ENCODE peak calls at places on chromosomes 3 and 15, in five cellular contexts. C is WTC11, Y is A549, L is HepG2, V is K562. P is an unnamed sample.

GRCh38 chr3:33980252-33980651 is 181.8 kb downstream of the PDCD6IP start:
- DNase-seq in C (no peak), Y (peak), V (no peak), L (peak), P (peak)

GRCh38 chr3:31106204-31106603 is 211.7 kb upstream of the GADL1 start:
- DNase-seq in C (no peak), Y (no peak), L (peak), V (peak), P (no peak)

GRCh38 chr3:126852536-126852935 is 130.4 kb upstream of the PLXNA1 start:
- DNase-seq in L (no peak), C (peak), Y (no peak), V (no peak), P (no peak)

GRCh38 chr3:8052599-8053185 is 448.9 kb upstream of the LMCD1 start:
- DNase-seq in V (no peak), L (no peak), Y (no peak), C (no peak), P (no peak)

GRCh38 chr15:80266745-80267144 is 14.7 kb upstream of the CTXND1 start:
- DNase-seq in Y (no peak), L (no peak), C (no peak), V (no peak), P (no peak)

GRCh38 chr15:99247063-99247462 is 2.3 kb downstream of the TTC23 start:
- DNase-seq in V (no peak), Y (no peak), L (no peak), C (no peak), P (no peak)

GRCh38 chr15:69457304-69458280 is 5.0 kb downstream of the RPLP1 start:
- DNase-seq in V (peak), C (no peak), L (no peak), Y (no peak), P (no peak)

GRCh38 chr3:30878862-30879261 is 15.6 kb downstream of the GADL1 start:
- DNase-seq in V (no peak), C (no peak), Y (no peak), L (no peak), P (no peak)

GRCh38 chr3:13504161-13504831 is 24.2 kb downstream of the HDAC11 start:
- DNase-seq in V (peak), C (no peak), L (no peak), Y (no peak), P (no peak)

GRCh38 chr3:114879059-114880031 is 267.7 kb downstream of the ZBTB20 start:
- DNase-seq in V (no peak), C (no peak), L (no peak), Y (no peak), P (peak)

GRCh38 chr3:98038241-98038640 is 3.1 kb upstream of the GABRR3 start:
- DNase-seq in L (no peak), C (no peak), V (no peak), Y (no peak), P (no peak)

GRCh38 chr3:120438971-120439370 is 11.8 kb downstream of the FSTL1 start:
- DNase-seq in V (no peak), L (no peak), Y (no peak), C (no peak), P (no peak)

GRCh38 chr3:106343841-106344240 is 475.0 kb upstream of the CBLB start:
- DNase-seq in L (no peak), C (no peak), V (no peak), Y (no peak), P (no peak)

GRCh38 chr3:114394551-114394950 is 100.7 kb downstream of the TIGIT start:
- DNase-seq in C (no peak), V (no peak), Y (no peak), L (no peak), P (no peak)

GRCh38 chr3:182238141-182238540 is 526.4 kb downstream of the SOX2 start:
- DNase-seq in C (peak), Y (no peak), V (no peak), L (no peak), P (no peak)

GRCh38 chr3:64375737-64376136 is 150.5 kb upstream of the PRICKLE2 start:
- DNase-seq in Y (no peak), C (no peak), V (no peak), L (no peak), P (no peak)

GRCh38 chr15:40941528-40942336 is 11.5 kb upstream of the CHAC1 start:
- DNase-seq in V (peak), L (peak), C (peak), Y (peak), P (no peak)

GRCh38 chr3:88985491-88985890 is 121.9 kb upstream of the EPHA3 start:
- DNase-seq in C (no peak), Y (no peak), V (no peak), L (no peak), P (no peak)

GRCh38 chr3:88986834-88987233 is 120.6 kb upstream of the EPHA3 start:
- DNase-seq in V (no peak), C (no peak), Y (no peak), L (no peak), P (no peak)

GRCh38 chr3:88984832-88985231 is 122.6 kb upstream of the EPHA3 start:
- DNase-seq in L (no peak), Y (no peak), V (no peak), C (no peak), P (no peak)

GRCh38 chr3:88988906-88989305 is 118.5 kb upstream of the EPHA3 start:
- DNase-seq in C (no peak), L (no peak), V (no peak), Y (no peak), P (no peak)

GRCh38 chr3:88987786-88988185 is 119.6 kb upstream of the EPHA3 start:
- DNase-seq in L (no peak), C (no peak), Y (no peak), V (no peak), P (no peak)
- TF ChIP-seq USF2 in L (no peak), C (no peak), Y (no peak), V (no peak), P (no peak)

GRCh38 chr3:16481570-16481897 is 32.0 kb downstream of the RFTN1 start:
- DNase-seq in L (no peak), V (no peak), Y (no peak), C (no peak), P (no peak)

GRCh38 chr3:16482194-16482769 is 31.2 kb downstream of the RFTN1 start:
- DNase-seq in V (no peak), Y (no peak), C (no peak), L (no peak), P (no peak)

GRCh38 chr3:16478516-16478915 is 35.0 kb downstream of the RFTN1 start:
- DNase-seq in V (no peak), Y (no peak), L (no peak), C (no peak), P (no peak)

GRCh38 chr3:16482770-16483531 is 30.5 kb downstream of the RFTN1 start:
- DNase-seq in Y (no peak), V (no peak), L (no peak), C (peak), P (no peak)

DNA sequence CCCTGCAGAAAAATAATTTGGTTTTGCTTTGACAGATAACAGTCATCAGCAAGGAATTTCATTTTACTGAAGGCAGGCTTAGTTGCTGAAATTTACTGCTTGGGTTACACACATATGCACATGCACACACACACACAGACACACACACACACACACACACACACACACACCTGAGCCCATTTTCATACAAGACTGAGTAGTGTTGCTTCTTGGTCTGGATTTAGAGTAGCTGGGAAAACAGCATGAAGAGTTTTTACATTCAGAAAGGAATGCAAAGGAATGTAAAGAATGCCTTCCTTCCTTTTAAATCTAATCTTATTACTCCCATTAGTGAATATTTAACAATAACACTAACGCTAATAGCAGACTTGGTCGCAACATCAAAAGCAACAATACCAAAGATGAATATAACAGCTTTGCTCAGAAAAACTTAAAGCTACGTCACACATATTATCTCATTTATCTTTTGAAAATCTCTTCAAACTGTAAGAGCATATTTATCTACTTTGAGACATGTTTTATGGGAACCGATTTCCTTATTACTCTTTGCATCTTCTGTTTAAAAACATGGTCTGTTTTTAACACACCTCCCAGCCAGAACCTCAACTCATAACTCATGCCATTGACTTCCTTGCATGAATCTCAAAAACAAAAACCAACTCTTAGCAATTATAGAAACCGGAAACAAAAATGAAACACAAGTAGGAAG is 32.5 kb downstream of the RFTN1 start:
- DNase-seq in Y (no peak), V (no peak), C (no peak), L (no peak), P (no peak)
- TF ChIP-seq ESRRA in Y (no peak), V (no peak), C (no peak), L (no peak), P (no peak)

DNA sequence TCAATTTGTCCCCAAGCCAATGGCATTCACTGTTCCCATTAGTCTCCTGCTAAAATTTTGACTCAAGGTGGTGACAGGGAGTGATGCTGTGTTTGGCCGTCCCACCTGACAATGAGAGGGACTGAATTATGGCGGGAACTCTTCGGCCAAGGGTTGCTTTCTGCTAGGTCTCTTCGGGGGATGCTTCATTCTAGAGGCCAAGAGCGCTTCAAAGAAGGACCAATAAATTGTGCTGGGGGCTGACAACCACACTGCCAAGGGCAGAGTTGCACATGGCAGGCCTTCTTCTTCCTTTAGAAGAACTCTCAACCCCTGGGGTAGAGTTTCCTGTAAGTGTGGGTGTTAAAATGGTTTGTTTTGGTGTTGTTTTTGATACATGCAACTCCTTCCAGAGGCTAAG is 396.4 kb upstream of the RGMA start:
- DNase-seq in L (no peak), Y (no peak), V (no peak), C (no peak), P (no peak)
- TF ChIP-seq USF2 in L (no peak), Y (no peak), V (no peak), C (no peak), P (no peak)

GRCh38 chr3:167714871-167715270 is 19.8 kb downstream of the PDCD10 start:
- DNase-seq in L (no peak), Y (no peak), V (no peak), C (no peak), P (no peak)

GRCh38 chr3:167712445-167712844 is 22.2 kb downstream of the PDCD10 start:
- DNase-seq in V (no peak), C (no peak), Y (no peak), L (no peak), P (no peak)

GRCh38 chr3:167711439-167711838 is 23.3 kb downstream of the PDCD10 start:
- DNase-seq in Y (no peak), L (no peak), C (no peak), V (no peak), P (no peak)

GRCh38 chr3:167718582-167718981 is 16.1 kb downstream of the PDCD10 start:
- DNase-seq in C (no peak), Y (no peak), L (no peak), V (peak), P (no peak)

DNA sequence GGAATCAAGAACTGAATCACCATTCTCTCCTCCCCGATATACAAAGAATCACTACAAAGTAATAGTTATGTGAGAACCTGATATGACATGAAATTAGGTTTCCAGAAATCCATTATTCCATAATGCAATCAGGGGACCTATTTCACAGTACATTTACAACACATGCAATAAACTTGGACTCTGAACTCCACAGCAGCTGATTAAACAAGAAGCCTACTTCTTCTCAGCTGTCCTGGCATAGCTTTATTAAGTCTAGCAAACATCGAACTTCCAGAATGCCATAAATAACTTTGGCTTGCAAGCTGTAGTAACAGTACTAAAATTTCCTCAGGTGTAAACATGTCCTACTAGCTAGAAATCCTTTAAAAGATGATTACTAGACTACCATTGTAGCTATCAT is 17.8 kb downstream of the PDCD10 start:
- DNase-seq in L (peak), Y (no peak), C (no peak), V (no peak), P (no peak)
- TF ChIP-seq ESRRA in L (no peak), Y (no peak), C (no peak), V (no peak), P (no peak)

GRCh38 chr15:76177491-76178040 is 117.8 kb downstream of the TMEM266 start:
- DNase-seq in Y (peak), C (no peak), L (peak), V (no peak), P (no peak)
- TF ChIP-seq USF2 in Y (peak), C (no peak), L (no peak), V (no peak), P (no peak)

GRCh38 chr3:38579551-38580449 is 69.7 kb downstream of the SCN5A start:
- DNase-seq in V (peak), L (no peak), Y (no peak), C (no peak), P (peak)

GRCh38 chr3:38582316-38582715 is 67.2 kb downstream of the SCN5A start:
- DNase-seq in C (no peak), L (no peak), V (no peak), Y (no peak), P (no peak)

GRCh38 chr3:38581774-38582173 is 67.7 kb downstream of the SCN5A start:
- DNase-seq in L (no peak), V (no peak), Y (no peak), C (no peak), P (no peak)

GRCh38 chr3:38579146-38579545 is 70.3 kb downstream of the SCN5A start:
- DNase-seq in Y (no peak), L (peak), V (no peak), C (peak), P (no peak)

DNA sequence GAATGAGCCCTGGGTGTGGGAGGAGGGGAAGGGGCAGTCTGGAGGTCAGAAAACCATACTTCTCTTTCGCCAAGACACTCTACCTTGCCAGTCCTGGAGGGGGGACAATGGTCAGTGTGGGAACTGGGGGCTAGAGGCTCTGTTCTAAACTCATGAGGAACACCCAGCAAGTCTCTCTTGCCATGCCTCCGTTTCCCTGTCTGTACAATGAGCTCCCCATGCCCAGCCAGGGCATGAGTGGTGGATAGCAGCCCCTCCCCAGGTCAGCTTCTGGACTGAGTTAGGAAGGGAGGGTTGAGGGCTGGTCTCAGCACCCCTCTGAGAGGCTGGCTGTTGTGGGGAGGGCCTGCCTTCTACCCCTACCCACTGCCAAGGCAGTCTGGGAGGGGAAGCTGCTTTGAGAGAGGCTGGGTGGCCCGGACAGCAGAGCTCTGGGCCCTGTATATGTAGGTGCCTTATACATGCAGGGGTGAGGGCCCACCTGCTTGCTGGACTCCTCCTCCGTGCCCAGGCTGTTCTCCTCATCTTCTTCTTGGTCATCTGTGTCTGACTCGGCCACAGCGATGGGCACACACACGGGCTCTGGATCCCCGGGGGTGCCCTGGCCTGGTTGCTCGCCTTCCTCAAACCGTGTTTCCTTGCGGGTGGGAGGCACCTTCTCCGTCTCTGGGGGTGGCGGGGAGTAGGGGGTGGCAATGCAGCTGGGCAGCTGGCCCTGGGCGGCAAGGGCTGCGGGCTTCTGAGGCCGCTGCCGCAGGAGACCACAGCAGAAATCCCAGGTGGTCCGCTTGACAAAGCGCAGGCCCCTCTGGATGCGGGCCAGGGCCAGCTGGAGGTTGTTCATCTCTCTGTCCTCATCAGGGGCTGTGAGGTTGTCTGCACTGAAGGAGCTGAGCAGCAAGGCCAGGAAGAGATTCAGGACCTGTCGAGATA is 68.8 kb downstream of the SCN5A start:
- DNase-seq in V (no peak), L (no peak), C (no peak), Y (no peak), P (no peak)
- TF ChIP-seq ESRRA in V (no peak), L (no peak), C (no peak), Y (no peak), P (no peak)

DNA sequence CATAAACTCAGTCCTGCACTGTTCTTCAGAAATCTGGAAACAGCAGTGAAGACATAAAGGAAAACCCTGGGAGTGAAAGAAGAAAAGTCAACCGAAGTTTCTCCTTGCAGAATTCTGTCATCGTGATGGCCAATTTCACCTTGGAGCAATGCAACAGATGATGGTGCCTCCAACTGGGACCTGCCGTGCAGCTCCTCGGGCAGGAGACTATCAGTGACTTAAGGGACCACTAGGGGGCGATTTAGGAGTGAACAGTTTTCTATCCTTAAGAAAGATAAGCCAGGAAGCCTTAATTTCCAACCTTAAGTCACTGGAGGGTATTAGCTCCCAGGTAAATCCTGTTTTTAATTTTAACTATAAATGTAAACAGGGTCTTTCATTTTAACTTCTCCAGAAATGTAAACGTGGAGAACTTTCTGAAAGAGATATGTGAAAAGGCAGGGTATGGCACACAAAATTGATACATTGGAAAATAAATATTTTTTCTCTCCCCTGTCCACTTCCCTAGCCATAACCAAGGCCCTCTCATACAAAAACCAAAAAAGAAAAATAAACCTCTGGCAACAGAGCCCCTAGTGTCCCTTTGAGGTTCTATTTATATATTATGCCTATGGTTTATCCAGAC is 116.3 kb downstream of the PDZRN3 start:
- DNase-seq in L (peak), V (peak), Y (peak), C (peak), P (no peak)
- TF ChIP-seq USF2 in L (no peak), V (no peak), Y (no peak), C (no peak), P (no peak)